ENCODE peak calls at places on chromosome 2, in five cellular contexts. U is epithelial cell of esophagus, I is GM04504, M is DMS 273 treated with DMSO at 0.1 percent for 48 hours, H is cardiac fibroblast. O is an unnamed sample.

GRCh38 chr2:169393068-169393590 is 30.8 kb upstream of the LRP2 start:
- DNase-seq in H (no peak), M (peak; percentile 35), I (no peak), U (peak; percentile 58), O (no peak)

GRCh38 chr2:25514043-25514627 is 159.2 kb downstream of the DTNB start:
- DNase-seq in H (no peak), M (no peak), I (no peak), U (no peak), O (no peak)

GRCh38 chr2:128365217-128365905 is 46.7 kb upstream of the HS6ST1 start:
- DNase-seq in H (no peak), U (no peak), M (no peak), I (no peak), O (no peak)

GRCh38 chr2:42028571-42029148 is 19.2 kb upstream of the PKDCC start:
- DNase-seq in H (no peak), M (no peak), U (no peak), I (no peak), O (no peak)

GRCh38 chr2:190044866-190045265 is 17.7 kb downstream of the MSTN start:
- DNase-seq in I (no peak), M (no peak), U (no peak), H (no peak), O (no peak)

GRCh38 chr2:222295368-222296041 is 3.3 kb downstream of the PAX3 start:
- DNase-seq in U (no peak), I (no peak), M (no peak), H (no peak), O (no peak)

GRCh38 chr2:97900806-97901205 is 94.9 kb downstream of the TMEM131 start:
- DNase-seq in H (peak; percentile 63), I (no peak), M (no peak), U (peak; percentile 67), O (no peak)

GRCh38 chr2:72892506-72893173 is 5.4 kb downstream of the SPR start:
- DNase-seq in M (peak; percentile 61), H (peak; percentile 79), I (peak; percentile 34), U (peak; percentile 81), O (peak; percentile 39)

GRCh38 chr2:2333076-2333475 is 2.0 kb upstream of the MYT1L start:
- DNase-seq in H (no peak), M (no peak), I (no peak), U (no peak), O (no peak)

GRCh38 chr2:142234701-142235100 is 103.9 kb upstream of the LRP1B start:
- DNase-seq in U (no peak), I (no peak), H (peak; percentile 5), M (no peak), O (peak; percentile 62)

GRCh38 chr2:144015036-144015435 is 504.9 kb downstream of the ZEB2 start:
- DNase-seq in H (peak; percentile 49), U (no peak), M (no peak), I (no peak), O (no peak)

GRCh38 chr2:176161817-176162626 is 4.9 kb downstream of the HOXD3 start:
- DNase-seq in H (peak; percentile 14), U (peak; percentile 13), I (no peak), M (no peak), O (no peak)

GRCh38 chr2:105114551-105114950 is 76.7 kb downstream of the MRPS9 start:
- DNase-seq in M (peak; percentile 31), I (peak; percentile 32), H (peak; percentile 76), U (peak; percentile 66), O (peak; percentile 20)

GRCh38 chr2:145623136-145623535 is 1103.2 kb upstream of the ZEB2 start:
- DNase-seq in I (peak; percentile 51), U (peak; percentile 41), H (peak; percentile 81), M (no peak), O (no peak)

GRCh38 chr2:100195942-100196341 is 53.6 kb upstream of the AFF3 start:
- DNase-seq in U (no peak), I (no peak), M (no peak), H (no peak), O (no peak)

GRCh38 chr2:176088048-176088936 is 4.2 kb upstream of the HOXD13 start:
- DNase-seq in U (peak; percentile 43), M (peak; percentile 3), I (no peak), H (peak; percentile 46), O (no peak)

GRCh38 chr2:168997113-168997512 is 34.0 kb downstream of the ABCB11 start:
- DNase-seq in H (peak; percentile 18), M (no peak), U (no peak), I (no peak), O (no peak)

GRCh38 chr2:43707255-43707654 is 31.0 kb upstream of the C1GALT1C1L start:
- DNase-seq in I (peak; percentile 51), H (peak; percentile 88), U (peak; percentile 32), M (no peak), O (no peak)

GRCh38 chr2:38245114-38245641 is 131.9 kb downstream of the ATL2 start:
- DNase-seq in U (peak; percentile 66), M (no peak), I (no peak), H (no peak), O (no peak)

GRCh38 chr2:191327484-191327883 is 82.3 kb downstream of the MYO1B start:
- DNase-seq in M (no peak), U (no peak), I (no peak), H (no peak), O (no peak)

GRCh38 chr2:68857446-68857845 is 13.8 kb downstream of the BMP10 start:
- DNase-seq in U (no peak), M (no peak), H (no peak), I (no peak), O (no peak)

GRCh38 chr2:6081955-6082354 is 389.8 kb downstream of the SOX11 start:
- DNase-seq in M (no peak), U (no peak), H (no peak), I (no peak), O (no peak)

GRCh38 chr2:150526827-150527226 is 39.4 kb upstream of the RND3 start:
- DNase-seq in H (peak; percentile 98), M (no peak), I (peak; percentile 91), U (peak; percentile 97), O (no peak)

GRCh38 chr2:17752892-17753802 is 463 bp downstream of the SMC6 start:
- DNase-seq in I (no peak), U (peak; percentile 50), M (peak; percentile 18), H (peak; percentile 43), O (no peak)

GRCh38 chr2:205714058-205714776 is 31.9 kb downstream of the NRP2 start:
- DNase-seq in M (no peak), I (no peak), H (peak; percentile 73), U (no peak), O (no peak)

GRCh38 chr2:60608679-60609078 is 55.2 kb upstream of the BCL11A start:
- DNase-seq in I (no peak), U (peak; percentile 28), M (no peak), H (no peak), O (no peak)

GRCh38 chr2:130987519-130988425 is 105.5 kb downstream of the FAM168B start:
- DNase-seq in M (no peak), I (no peak), H (no peak), U (no peak), O (no peak)

GRCh38 chr2:219628986-219629901 is 1.8 kb downstream of the SLC4A3 start:
- DNase-seq in M (no peak), I (no peak), H (no peak), U (no peak), O (no peak)

GRCh38 chr2:207317358-207317984 is 151.7 kb upstream of the KLF7 start:
- DNase-seq in H (peak; percentile 89), U (peak; percentile 65), M (no peak), I (no peak), O (no peak)

GRCh38 chr2:39304200-39304599 is 60.4 kb upstream of the CDKL4 start:
- DNase-seq in U (no peak), I (no peak), M (no peak), H (peak; percentile 53), O (no peak)

GRCh38 chr2:150036622-150037021 is 449.0 kb upstream of the MMADHC start:
- DNase-seq in U (no peak), H (no peak), M (no peak), I (no peak), O (no peak)

GRCh38 chr2:127541849-127542630 is 6.6 kb downstream of the MYO7B start:
- DNase-seq in U (no peak), M (peak; percentile 65), I (no peak), H (no peak), O (peak; percentile 16)

GRCh38 chr2:105617631-105618350 is 126.9 kb upstream of the NCK2 start:
- DNase-seq in U (peak; percentile 80), H (no peak), I (no peak), M (no peak), O (no peak)

GRCh38 chr2:221435161-221435560 is 136.9 kb downstream of the EPHA4 start:
- DNase-seq in U (no peak), I (no peak), H (no peak), M (no peak), O (no peak)

GRCh38 chr2:127048969-127049897 is 57.7 kb downstream of the BIN1 start:
- DNase-seq in H (no peak), I (no peak), M (no peak), U (no peak), O (no peak)